ENCODE peak calls at places on chromosomes 4 and X, in ten cellular contexts. Y is HFF-Myc; G is T-helper 22 cell; O is GM06990; U is foreskin keratinocyte; E is stimulated activated CD4-positive, alpha-beta T cell treated with anti-CD3 and anti-CD28 coated beads, Interleukin-2, amount 100 ng/mL, for 48 hours; N is Calu3; J is activated CD4-positive, alpha-beta T cell treated with anti-CD3 and anti-CD28 coated beads, Interleukin-2, amount 50 U/mL, for 48 hours; T is T47D; F is NCI-H1694 treated with DMSO at 0.1 percent for 48 hours. W is an unnamed sample.
A peak's percentile ranks its signal among the peaks of the same experiment; 100 is the strongest.

GRCh38 chr4:2829933-2830451 is 13.7 kb upstream of the ADD1 start:
- DNase-seq in E (no peak), G (no peak), N (no peak), J (no peak), F (no peak), T (no peak), O (no peak), Y (no peak), U (no peak), W (no peak)

GRCh38 chr4:107071108-107071507 is 35.0 kb upstream of the DKK2 start:
- DNase-seq in J (no peak), N (no peak), G (no peak), Y (no peak), F (no peak), O (no peak), U (no peak), T (no peak), E (no peak), W (no peak)

GRCh38 chrX:51332188-51332942 is at the start of gene NUDT10:
- DNase-seq in Y (no peak), U (no peak), G (no peak), F (no peak), N (no peak), J (peak; percentile 68), O (peak; percentile 18), E (peak; percentile 25), T (no peak), W (no peak)

GRCh38 chr4:8509311-8509950 is 68.9 kb downstream of the TRMT44 start:
- DNase-seq in N (no peak), U (no peak), F (no peak), T (no peak), O (no peak), E (no peak), J (no peak), Y (no peak), G (no peak), W (no peak)

GRCh38 chr4:181662383-181662782 is 580.8 kb upstream of the TENM3 start:
- DNase-seq in J (no peak), F (no peak), O (no peak), Y (no peak), U (no peak), N (no peak), T (no peak), G (no peak), E (no peak), W (no peak)

GRCh38 chr4:52990706-52991105 is 128.6 kb downstream of the RASL11B start:
- DNase-seq in Y (no peak), O (no peak), N (no peak), U (no peak), J (no peak), F (no peak), E (no peak), G (no peak), T (no peak), W (no peak)

GRCh38 chr4:140344621-140345020 is 28.8 kb upstream of the SCOC start:
- DNase-seq in E (no peak), Y (no peak), O (no peak), U (no peak), G (no peak), T (no peak), F (no peak), J (no peak), N (peak; percentile 65), W (no peak)

GRCh38 chrX:16788477-16788876 is 2.2 kb downstream of the TXLNG start:
- DNase-seq in O (no peak), U (no peak), T (no peak), G (no peak), E (no peak), J (no peak), Y (no peak), N (no peak), F (no peak), W (no peak)

GRCh38 chr4:61200991-61201526 is 933 bp downstream of the ADGRL3 start:
- DNase-seq in E (no peak), N (peak; percentile 12), U (no peak), G (no peak), F (peak; percentile 33), J (no peak), Y (no peak), T (no peak), O (no peak), W (no peak)

GRCh38 chrX:30735839-30736238 is 82.6 kb downstream of the GK start:
- DNase-seq in J (peak; percentile 87), E (peak; percentile 78), Y (peak; percentile 40), F (peak; percentile 37), N (peak; percentile 68), U (peak; percentile 15), O (peak; percentile 27), G (peak; percentile 18), T (peak; percentile 22), W (peak; percentile 15)

GRCh38 chr4:132642196-132642817 is 506.8 kb upstream of the PCDH10 start:
- DNase-seq in G (no peak), U (no peak), F (peak; percentile 17), J (no peak), E (no peak), Y (no peak), N (peak; percentile 23), O (no peak), T (peak; percentile 22), W (no peak)

GRCh38 chrX:43813898-43814297 is 68.4 kb downstream of the MAOB start:
- DNase-seq in F (no peak), O (no peak), J (peak; percentile 6), N (peak; percentile 40), Y (no peak), T (no peak), G (no peak), U (no peak), E (no peak), W (no peak)

GRCh38 chr4:83112678-83113428 is 1.7 kb downstream of the PLAC8 start:
- DNase-seq in Y (no peak), U (no peak), T (no peak), E (peak; percentile 20), J (peak; percentile 58), F (no peak), N (no peak), O (peak; percentile 52), G (no peak), W (no peak)

GRCh38 chr4:119785963-119786362 is 157.4 kb upstream of the PDE5A start:
- DNase-seq in J (no peak), T (no peak), Y (no peak), N (peak; percentile 42), U (no peak), E (no peak), O (no peak), G (no peak), F (no peak), W (no peak)

GRCh38 chr4:1983846-1984405 is 24.8 kb downstream of the NELFA start:
- DNase-seq in F (no peak), J (no peak), G (no peak), O (no peak), E (no peak), N (no peak), Y (no peak), T (no peak), U (no peak), W (no peak)

GRCh38 chr4:134202136-134202535 is 547 bp upstream of the PABPC4L start:
- DNase-seq in G (no peak), Y (no peak), J (no peak), O (no peak), E (no peak), U (no peak), T (no peak), N (no peak), F (no peak), W (no peak)

GRCh38 chr4:139665079-139665689 is 435 bp upstream of the MGST2 start:
- DNase-seq in N (no peak), O (no peak), T (no peak), F (no peak), E (no peak), G (no peak), U (no peak), J (no peak), Y (no peak), W (no peak)

GRCh38 chrX:154010330-154011087 is 9.2 kb downstream of the IRAK1 start:
- DNase-seq in T (no peak), G (no peak), E (no peak), N (no peak), J (no peak), F (no peak), Y (no peak), O (no peak), U (no peak), W (no peak)

GRCh38 chr4:144969793-144970192 is 128.2 kb downstream of the ANAPC10 start:
- DNase-seq in T (no peak), N (no peak), Y (no peak), F (no peak), G (no peak), O (no peak), E (no peak), U (no peak), J (no peak), W (no peak)

GRCh38 chrX:108298165-108298602 is 140.0 kb downstream of the COL4A6 start:
- DNase-seq in T (no peak), G (no peak), J (no peak), N (no peak), U (no peak), Y (no peak), F (no peak), O (peak; percentile 2), E (no peak), W (no peak)

GRCh38 chrX:1597345-1598020 is 6.1 kb downstream of the AKAP17A start:
- DNase-seq in Y (no peak), O (no peak), G (no peak), J (no peak), U (no peak), F (no peak), E (no peak), T (no peak), N (no peak), W (no peak)

GRCh38 chr4:174041555-174042110 is 241.8 kb downstream of the FBXO8 start:
- DNase-seq in U (no peak), O (no peak), E (no peak), G (no peak), Y (no peak), T (no peak), F (no peak), J (no peak), N (no peak), W (no peak)

W was measured in effector memory CD4-positive, alpha-beta T cell.